ENCODE peak calls at places on chromosomes 11 and 22, in five cellular contexts. One of them, this sample, is unnamed.

GRCh38 chr11:6199174-6199810 is at the start of gene OR52W1:
- DNase-seq in Caco-2: no peak
- DNase-seq in CD8-positive, alpha-beta T cell: no peak
- DNase-seq in mucosa of descending colon: no peak
- DNase-seq in WERI-Rb-1: no peak
- DNase-seq in this sample: no peak

GRCh38 chr11:3120071-3120792 is 44.9 kb downstream of the OSBPL5 start:
- DNase-seq in Caco-2: no peak
- DNase-seq in CD8-positive, alpha-beta T cell: no peak
- DNase-seq in mucosa of descending colon: peak
- DNase-seq in WERI-Rb-1: no peak
- DNase-seq in this sample: no peak

GRCh38 chr11:3855808-3856491 is 486 bp downstream of the STIM1 start:
- DNase-seq in Caco-2: peak
- DNase-seq in CD8-positive, alpha-beta T cell: no peak
- DNase-seq in mucosa of descending colon: peak
- DNase-seq in WERI-Rb-1: peak
- DNase-seq in this sample: no peak

GRCh38 chr11:114745150-114745671 is 66.9 kb downstream of the NXPE2 start:
- DNase-seq in Caco-2: no peak
- DNase-seq in CD8-positive, alpha-beta T cell: no peak
- DNase-seq in mucosa of descending colon: no peak
- DNase-seq in WERI-Rb-1: no peak
- DNase-seq in this sample: no peak

GRCh38 chr11:102226702-102227101 is 90.6 kb upstream of the BIRC3 start:
- DNase-seq in Caco-2: no peak
- DNase-seq in CD8-positive, alpha-beta T cell: no peak
- DNase-seq in mucosa of descending colon: no peak
- DNase-seq in WERI-Rb-1: peak
- DNase-seq in this sample: no peak

GRCh38 chr11:72240461-72241289 is 3.3 kb downstream of the PHOX2A start:
- DNase-seq in Caco-2: peak
- DNase-seq in CD8-positive, alpha-beta T cell: no peak
- DNase-seq in mucosa of descending colon: no peak
- DNase-seq in WERI-Rb-1: no peak
- DNase-seq in this sample: no peak

GRCh38 chr11:122721201-122721963 is 65.9 kb downstream of the UBASH3B start:
- DNase-seq in Caco-2: no peak
- DNase-seq in CD8-positive, alpha-beta T cell: no peak
- DNase-seq in mucosa of descending colon: no peak
- DNase-seq in WERI-Rb-1: no peak
- DNase-seq in this sample: no peak

GRCh38 chr11:117417342-117417741 is 89.7 kb downstream of the CEP164 start:
- DNase-seq in Caco-2: peak
- DNase-seq in CD8-positive, alpha-beta T cell: no peak
- DNase-seq in mucosa of descending colon: no peak
- DNase-seq in WERI-Rb-1: no peak
- DNase-seq in this sample: no peak

GRCh38 chr11:20089357-20089756 is 70.9 kb downstream of the DBX1 start:
- DNase-seq in Caco-2: no peak
- DNase-seq in CD8-positive, alpha-beta T cell: no peak
- DNase-seq in mucosa of descending colon: no peak
- DNase-seq in WERI-Rb-1: no peak
- DNase-seq in this sample: no peak

GRCh38 chr11:87878373-87878779 is 296.9 kb downstream of the RAB38 start:
- DNase-seq in Caco-2: peak
- DNase-seq in CD8-positive, alpha-beta T cell: no peak
- DNase-seq in mucosa of descending colon: no peak
- DNase-seq in WERI-Rb-1: peak
- DNase-seq in this sample: no peak

GRCh38 chr11:83641511-83641910 is 355.3 kb upstream of the CCDC90B start:
- DNase-seq in Caco-2: no peak
- DNase-seq in CD8-positive, alpha-beta T cell: no peak
- DNase-seq in mucosa of descending colon: no peak
- DNase-seq in WERI-Rb-1: no peak
- DNase-seq in this sample: no peak

GRCh38 chr11:35305670-35306382 is 113.5 kb downstream of the SLC1A2 start:
- DNase-seq in Caco-2: peak
- DNase-seq in CD8-positive, alpha-beta T cell: peak
- DNase-seq in mucosa of descending colon: no peak
- DNase-seq in WERI-Rb-1: peak
- DNase-seq in this sample: no peak

GRCh38 chr11:61315260-61315659 is 17.6 kb downstream of the DDB1 start:
- DNase-seq in Caco-2: no peak
- DNase-seq in CD8-positive, alpha-beta T cell: no peak
- DNase-seq in mucosa of descending colon: no peak
- DNase-seq in WERI-Rb-1: no peak
- DNase-seq in this sample: no peak

GRCh38 chr22:27881404-27881803 is 37.7 kb downstream of the PITPNB start:
- DNase-seq in Caco-2: no peak
- DNase-seq in CD8-positive, alpha-beta T cell: no peak
- DNase-seq in mucosa of descending colon: no peak
- DNase-seq in WERI-Rb-1: no peak
- DNase-seq in this sample: no peak

GRCh38 chr11:2814751-2815150 is 70.8 kb downstream of the CDKN1C start:
- DNase-seq in Caco-2: no peak
- DNase-seq in CD8-positive, alpha-beta T cell: no peak
- DNase-seq in mucosa of descending colon: peak
- DNase-seq in WERI-Rb-1: no peak
- DNase-seq in this sample: no peak

GRCh38 chr11:5366856-5367255 is 15.5 kb downstream of the OR51B6 start:
- DNase-seq in Caco-2: no peak
- DNase-seq in CD8-positive, alpha-beta T cell: no peak
- DNase-seq in mucosa of descending colon: no peak
- DNase-seq in WERI-Rb-1: no peak
- DNase-seq in this sample: no peak

GRCh38 chr11:117654856-117655255 is 142.2 kb downstream of the DSCAML1 start:
- DNase-seq in Caco-2: no peak
- DNase-seq in CD8-positive, alpha-beta T cell: no peak
- DNase-seq in mucosa of descending colon: no peak
- DNase-seq in WERI-Rb-1: no peak
- DNase-seq in this sample: no peak

GRCh38 chr22:40216041-40216756 is 38.5 kb downstream of the TNRC6B start:
- DNase-seq in Caco-2: no peak
- DNase-seq in CD8-positive, alpha-beta T cell: no peak
- DNase-seq in mucosa of descending colon: no peak
- DNase-seq in WERI-Rb-1: no peak
- DNase-seq in this sample: peak

GRCh38 chr11:113618360-113618759 is 87.7 kb downstream of the TMPRSS5 start:
- DNase-seq in Caco-2: no peak
- DNase-seq in CD8-positive, alpha-beta T cell: no peak
- DNase-seq in mucosa of descending colon: no peak
- DNase-seq in WERI-Rb-1: no peak
- DNase-seq in this sample: no peak

GRCh38 chr11:111360150-111361043 is 18.7 kb downstream of the POU2AF1 start:
- DNase-seq in Caco-2: peak
- DNase-seq in CD8-positive, alpha-beta T cell: no peak
- DNase-seq in mucosa of descending colon: peak
- DNase-seq in WERI-Rb-1: no peak
- DNase-seq in this sample: no peak
- TF ChIP-seq CTCF in Caco-2: no peak
- TF ChIP-seq CTCF in CD8-positive, alpha-beta T cell: no peak
- TF ChIP-seq CTCF in mucosa of descending colon: no peak
- TF ChIP-seq CTCF in WERI-Rb-1: no peak
- TF ChIP-seq CTCF in this sample: no peak

DNA sequence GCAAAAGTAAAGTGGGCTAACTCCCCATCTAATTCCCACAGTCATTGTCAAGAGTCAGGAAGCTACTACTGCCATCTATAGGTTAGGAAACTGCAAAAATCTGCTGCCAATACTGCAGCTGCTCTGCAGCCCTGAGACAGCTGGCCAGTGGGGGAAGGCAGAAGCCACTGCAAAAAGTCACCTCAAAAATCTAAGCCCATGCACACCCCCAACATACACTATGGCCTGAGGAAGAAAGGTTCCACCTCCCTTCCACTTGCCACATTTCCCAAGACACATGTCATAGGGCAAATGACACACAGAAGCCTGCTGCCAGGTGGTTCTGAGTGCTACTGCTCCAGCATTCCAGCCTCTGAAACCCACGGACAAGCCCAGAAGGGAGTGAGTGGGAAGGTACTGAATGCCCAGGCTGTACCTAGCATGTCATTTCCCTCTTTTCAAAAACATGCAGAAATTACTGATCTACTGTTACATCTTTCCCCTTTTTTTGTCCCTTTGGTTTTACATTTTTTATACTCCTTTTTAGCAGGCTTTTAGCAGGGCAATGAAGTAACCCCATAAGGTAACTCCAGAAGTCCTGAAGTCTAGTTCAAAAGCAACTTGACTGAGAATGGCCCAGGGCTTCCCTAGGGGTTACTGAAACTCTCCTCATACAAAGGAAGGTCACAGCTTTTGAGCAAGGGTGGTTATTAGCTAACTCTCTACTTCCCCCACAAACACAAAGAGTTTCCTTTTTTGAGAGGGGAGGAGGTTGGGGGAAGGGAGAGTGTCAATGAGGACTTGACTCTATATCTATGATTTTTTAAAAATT is 36.8 kb downstream of the DGCR2 start:
- DNase-seq in Caco-2: no peak
- DNase-seq in CD8-positive, alpha-beta T cell: no peak
- DNase-seq in mucosa of descending colon: no peak
- DNase-seq in WERI-Rb-1: no peak
- DNase-seq in this sample: no peak
- TF ChIP-seq CTCF in Caco-2: peak
- TF ChIP-seq CTCF in CD8-positive, alpha-beta T cell: no peak
- TF ChIP-seq CTCF in mucosa of descending colon: no peak
- TF ChIP-seq CTCF in WERI-Rb-1: peak
- TF ChIP-seq CTCF in this sample: peak

GRCh38 chr22:44369241-44369652 is 56.5 kb upstream of the SHISAL1 start:
- DNase-seq in Caco-2: no peak
- DNase-seq in CD8-positive, alpha-beta T cell: no peak
- DNase-seq in mucosa of descending colon: peak
- DNase-seq in WERI-Rb-1: no peak
- DNase-seq in this sample: no peak
- TF ChIP-seq CTCF in Caco-2: peak
- TF ChIP-seq CTCF in CD8-positive, alpha-beta T cell: no peak
- TF ChIP-seq CTCF in mucosa of descending colon: no peak
- TF ChIP-seq CTCF in WERI-Rb-1: peak
- TF ChIP-seq CTCF in this sample: peak

GRCh38 chr11:68610452-68611116 is 73.8 kb upstream of the GAL start:
- DNase-seq in Caco-2: no peak
- DNase-seq in CD8-positive, alpha-beta T cell: no peak
- DNase-seq in mucosa of descending colon: no peak
- DNase-seq in WERI-Rb-1: no peak
- DNase-seq in this sample: no peak
- TF ChIP-seq CTCF in Caco-2: peak
- TF ChIP-seq CTCF in CD8-positive, alpha-beta T cell: no peak
- TF ChIP-seq CTCF in mucosa of descending colon: no peak
- TF ChIP-seq CTCF in WERI-Rb-1: peak
- TF ChIP-seq CTCF in this sample: peak

DNA sequence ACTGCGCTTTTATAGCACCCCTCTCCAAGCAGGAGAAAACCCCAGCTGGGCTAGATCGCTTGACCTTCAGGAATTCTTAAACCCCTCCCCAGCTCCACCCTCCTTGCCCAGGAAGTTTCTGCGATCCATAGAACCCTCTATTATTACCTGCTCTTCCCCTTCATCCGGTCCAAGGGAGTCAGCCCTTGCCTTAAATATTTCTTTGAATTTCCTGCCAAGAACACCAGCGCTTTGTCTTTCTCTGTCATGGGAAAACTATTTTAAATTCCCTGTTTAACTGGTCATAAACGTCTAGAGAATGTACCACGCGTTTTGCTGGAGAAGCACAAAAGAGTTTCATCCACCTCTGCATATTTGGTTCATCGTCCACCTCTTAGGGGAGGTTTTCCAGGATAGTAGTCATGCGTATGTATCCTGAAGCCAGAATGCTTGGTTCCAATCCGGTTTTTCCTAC is 522 bp upstream of the TRAF6 start:
- DNase-seq in Caco-2: no peak
- DNase-seq in CD8-positive, alpha-beta T cell: no peak
- DNase-seq in mucosa of descending colon: no peak
- DNase-seq in WERI-Rb-1: no peak
- DNase-seq in this sample: no peak
- TF ChIP-seq CTCF in Caco-2: no peak
- TF ChIP-seq CTCF in CD8-positive, alpha-beta T cell: no peak
- TF ChIP-seq CTCF in mucosa of descending colon: no peak
- TF ChIP-seq CTCF in WERI-Rb-1: no peak
- TF ChIP-seq CTCF in this sample: no peak

DNA sequence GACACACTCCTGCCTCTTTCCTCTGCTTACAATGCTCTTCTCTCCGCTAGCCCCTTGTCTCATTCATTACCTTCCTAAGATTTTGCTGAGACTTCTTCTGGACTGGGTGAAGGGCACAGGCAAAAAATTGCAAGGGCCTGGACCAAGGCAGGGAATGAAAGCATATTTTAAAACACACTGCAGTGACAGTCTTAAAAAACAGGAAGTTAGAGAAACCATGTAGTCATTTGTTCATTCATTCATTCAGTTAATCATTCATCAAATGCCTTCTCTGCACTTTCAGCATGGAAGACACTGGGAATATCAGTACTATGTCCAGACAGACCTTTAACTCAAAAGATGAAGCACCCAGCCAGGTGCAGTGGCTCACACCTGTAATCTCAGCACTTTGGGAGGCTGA is 44.9 kb upstream of the SWAP70 start:
- DNase-seq in Caco-2: no peak
- DNase-seq in CD8-positive, alpha-beta T cell: no peak
- DNase-seq in mucosa of descending colon: no peak
- DNase-seq in WERI-Rb-1: no peak
- DNase-seq in this sample: no peak
- TF ChIP-seq CTCF in Caco-2: no peak
- TF ChIP-seq CTCF in CD8-positive, alpha-beta T cell: no peak
- TF ChIP-seq CTCF in mucosa of descending colon: no peak
- TF ChIP-seq CTCF in WERI-Rb-1: no peak
- TF ChIP-seq CTCF in this sample: no peak

This sample was measured in type B pancreatic cell.